ENCODE peak calls at places on chromosomes 4 and X, in ten cellular contexts. A is astrocyte of the spinal cord; H is thyroid gland; P is CD8-positive, alpha-beta T cell; Y is choroid plexus epithelial cell; J is brain microvascular endothelial cell; K is lung; W is AG04449; Q is DND-41; L is retinal pigment epithelial cell. N is an unnamed sample.

GRCh38 chrX:45860450-45860849 is 659.8 kb upstream of the DIPK2B start:
- DNase-seq in Y (no peak), P (no peak), L (no peak), Q (no peak), K (no peak), A (no peak), H (no peak), J (no peak), W (no peak), N (no peak)

GRCh38 chrX:10177620-10178019 is 20.8 kb downstream of the CLCN4 start:
- DNase-seq in L (no peak), A (no peak), W (no peak), Y (peak), J (no peak), H (no peak), K (no peak), P (no peak), Q (no peak), N (peak)

GRCh38 chr4:142817442-142817841 is 28.7 kb downstream of the INPP4B start:
- DNase-seq in Q (peak), W (peak), H (no peak), A (peak), K (no peak), J (peak), P (no peak), L (peak), Y (peak), N (peak)

GRCh38 chrX:10597871-10598270 is 22.5 kb downstream of the MID1 start:
- DNase-seq in Q (no peak), J (peak), W (no peak), K (no peak), L (no peak), H (peak), Y (peak), A (no peak), P (no peak), N (no peak)

GRCh38 chr4:188428935-188429334 is 289.7 kb downstream of the TRIML1 start:
- DNase-seq in L (no peak), W (no peak), P (no peak), H (no peak), Q (no peak), K (no peak), A (no peak), J (no peak), Y (no peak), N (peak)

GRCh38 chrX:3939967-3940610 is 226.6 kb upstream of the PRKX start:
- DNase-seq in P (no peak), Q (no peak), W (no peak), A (peak), J (peak), H (no peak), L (no peak), K (no peak), Y (peak), N (peak)

GRCh38 chr4:41369680-41370079 is 113.0 kb downstream of the UCHL1 start:
- DNase-seq in Y (no peak), W (no peak), J (no peak), K (no peak), L (peak), A (no peak), Q (no peak), H (peak), P (no peak), N (no peak)

GRCh38 chr4:185738038-185738552 is 73.9 kb downstream of the SORBS2 start:
- DNase-seq in K (no peak), A (peak), W (peak), H (no peak), P (no peak), L (peak), J (peak), Y (peak), Q (no peak), N (peak)

GRCh38 chr4:188245651-188246050 is 106.4 kb downstream of the TRIML1 start:
- DNase-seq in H (no peak), L (no peak), W (no peak), Q (no peak), K (no peak), Y (no peak), P (no peak), A (no peak), J (no peak), N (no peak)

GRCh38 chr4:96833831-96834230 is 993.9 kb downstream of the PDHA2 start:
- DNase-seq in Q (no peak), H (no peak), J (peak), Y (peak), P (no peak), W (no peak), A (peak), K (no peak), L (no peak), N (no peak)

GRCh38 chrX:1492421-1493012 is 39.8 kb upstream of the ASMTL start:
- DNase-seq in W (no peak), A (no peak), Q (no peak), L (no peak), H (no peak), P (no peak), K (no peak), Y (no peak), J (no peak), N (no peak)

GRCh38 chrX:13939741-13940597 is 89.7 kb downstream of the GEMIN8 start:
- DNase-seq in J (no peak), A (peak), L (peak), P (no peak), K (no peak), Q (no peak), W (no peak), Y (no peak), H (no peak), N (peak)

GRCh38 chr4:67019670-67020069 is 525.6 kb downstream of the CENPC start:
- DNase-seq in K (no peak), Y (peak), P (no peak), H (no peak), W (no peak), L (no peak), J (no peak), Q (no peak), A (no peak), N (peak)

GRCh38 chr4:18113710-18114331 is 92.3 kb upstream of the LCORL start:
- DNase-seq in A (no peak), L (no peak), W (no peak), Y (no peak), Q (no peak), K (no peak), P (no peak), H (no peak), J (no peak), N (no peak)

GRCh38 chr4:93710101-93710846 is 118.3 kb upstream of the ATOH1 start:
- DNase-seq in A (no peak), Q (no peak), W (no peak), K (peak), J (no peak), H (peak), L (no peak), Y (no peak), P (no peak), N (no peak)

GRCh38 chr4:129545599-129546278 is 449.8 kb downstream of the C4orf33 start:
- DNase-seq in Y (peak), Q (no peak), L (peak), P (no peak), K (peak), W (no peak), H (peak), J (peak), A (peak), N (peak)

DNA sequence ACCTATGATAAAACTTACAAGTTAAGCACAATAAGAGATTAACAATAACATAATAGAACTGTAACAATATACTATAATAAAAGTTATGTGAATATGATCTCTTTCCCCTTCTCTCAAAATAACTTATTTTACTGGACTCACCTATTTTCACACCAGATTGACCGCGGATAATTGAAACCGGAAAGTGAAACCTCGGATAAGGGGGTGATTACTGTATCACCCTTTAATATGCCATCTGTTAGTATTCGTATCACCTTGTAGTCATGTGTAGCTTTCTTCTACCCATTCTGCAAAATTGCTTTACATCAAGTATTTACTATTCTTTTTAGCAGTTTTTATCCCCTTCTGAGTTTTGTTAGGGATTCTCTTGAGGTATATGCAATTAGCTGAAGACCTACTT is 1.8 kb downstream of the SPCS3 start:
- DNase-seq in J (no peak), L (no peak), H (no peak), A (no peak), W (no peak), P (no peak), Q (no peak), Y (no peak), K (no peak), N (no peak)
- H3K4me3 ChIP-seq in J (peak), L (peak), H (peak), A (peak), W (peak), P (peak), Q (peak), Y (peak), K (no peak), N (peak)

DNA sequence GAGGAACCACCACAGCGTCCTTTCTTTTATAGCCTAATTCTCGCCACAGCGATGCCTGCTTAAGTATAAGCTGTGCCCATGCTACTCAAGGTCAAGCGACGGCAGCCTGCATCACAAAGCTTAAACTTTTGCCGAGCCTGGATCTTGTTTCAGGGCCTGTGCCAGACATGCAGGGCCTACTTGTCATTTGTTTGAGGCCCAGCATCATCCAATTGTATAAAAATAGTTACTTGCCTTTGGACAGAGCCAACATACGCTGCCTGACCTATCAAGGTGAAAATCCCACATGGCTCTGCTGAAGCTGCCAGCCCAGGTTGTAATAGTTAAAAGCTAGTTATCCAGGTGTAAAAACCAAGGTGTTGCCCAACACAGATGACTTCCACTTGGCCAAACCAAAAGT is 107.1 kb downstream of the TMEM131L start:
- DNase-seq in P (no peak), Y (no peak), L (no peak), K (no peak), A (no peak), Q (no peak), W (no peak), H (no peak), J (no peak), N (no peak)
- H3K4me3 ChIP-seq in P (no peak), Y (no peak), L (no peak), K (no peak), A (no peak), Q (no peak), W (no peak), H (no peak), J (no peak), N (no peak)

DNA sequence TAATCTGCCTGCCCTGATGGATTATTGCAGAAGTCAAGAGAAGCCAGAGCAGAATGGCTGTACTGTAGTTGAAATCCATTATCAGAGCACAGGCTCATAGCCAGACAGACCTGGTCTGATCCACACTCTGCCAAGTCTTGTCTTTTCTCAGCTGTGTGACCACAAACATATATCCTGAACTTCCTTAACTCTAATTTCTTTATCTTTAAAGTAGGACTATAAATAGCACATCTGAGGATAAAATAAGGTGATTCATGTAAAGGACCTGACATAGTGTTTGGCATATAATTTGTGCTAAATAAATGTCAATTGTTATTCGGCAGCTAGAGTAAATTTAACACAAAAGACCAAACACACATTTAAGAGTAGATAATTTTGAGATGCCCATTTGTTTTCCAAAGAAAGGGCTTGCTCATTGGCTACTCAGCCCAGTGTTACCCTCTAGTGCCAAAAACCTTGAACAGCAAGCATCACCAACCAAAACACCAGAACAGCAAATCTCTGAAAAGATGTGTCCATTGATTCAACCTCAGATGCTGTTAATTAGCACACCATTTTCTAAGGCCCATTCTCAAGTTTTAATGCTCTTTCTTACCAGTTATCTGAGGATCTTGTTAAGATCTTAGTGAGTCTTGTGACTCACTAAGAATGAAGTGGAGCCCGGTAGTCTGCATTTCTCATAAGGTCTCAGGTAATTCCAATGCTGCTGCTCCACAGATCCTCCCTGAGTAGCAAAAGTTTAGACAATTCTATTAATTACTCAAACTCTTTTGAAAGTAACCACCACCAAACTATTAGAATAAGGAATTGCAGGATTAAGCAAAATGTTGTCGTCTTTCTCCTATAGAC is 108.8 kb downstream of the HHIP start:
- DNase-seq in Y (peak), W (no peak), A (peak), P (no peak), H (no peak), Q (no peak), K (no peak), L (peak), J (peak), N (peak)
- H3K4me3 ChIP-seq in Y (no peak), W (no peak), A (no peak), P (no peak), H (no peak), Q (no peak), K (no peak), L (no peak), J (no peak), N (no peak)

DNA sequence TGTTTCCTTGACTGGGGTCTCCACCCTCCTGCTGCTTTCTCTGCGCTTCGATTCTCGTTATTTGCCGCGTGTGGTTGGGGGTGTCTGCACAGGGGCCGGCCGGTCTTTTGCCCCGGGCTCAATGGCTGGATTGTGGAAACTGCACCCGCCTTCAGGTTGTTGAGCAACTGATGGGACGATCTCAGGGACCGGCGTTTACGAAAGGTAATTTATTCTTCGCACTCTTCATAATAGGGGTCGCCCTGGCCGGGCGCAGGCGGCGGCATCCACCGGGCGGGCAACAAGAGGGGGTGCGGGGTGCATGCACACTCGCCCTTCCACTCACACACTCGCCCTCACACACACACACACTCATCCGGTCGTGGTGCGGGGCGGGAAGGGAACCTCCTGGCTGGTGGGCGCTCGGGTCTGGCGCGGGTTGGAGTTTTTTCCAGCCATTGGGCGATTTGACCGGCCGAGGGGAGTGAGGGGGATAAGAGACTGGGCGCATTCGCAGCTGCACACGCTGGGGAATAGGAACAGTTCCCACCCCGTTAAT is 1.5 kb downstream of the ADGRL3 start:
- DNase-seq in W (no peak), P (no peak), K (no peak), A (no peak), H (no peak), Y (peak), L (no peak), J (no peak), Q (no peak), N (peak)
- H3K4me3 ChIP-seq in W (peak), P (no peak), K (peak), A (peak), H (peak), Y (peak), L (peak), J (peak), Q (no peak), N (peak)

DNA sequence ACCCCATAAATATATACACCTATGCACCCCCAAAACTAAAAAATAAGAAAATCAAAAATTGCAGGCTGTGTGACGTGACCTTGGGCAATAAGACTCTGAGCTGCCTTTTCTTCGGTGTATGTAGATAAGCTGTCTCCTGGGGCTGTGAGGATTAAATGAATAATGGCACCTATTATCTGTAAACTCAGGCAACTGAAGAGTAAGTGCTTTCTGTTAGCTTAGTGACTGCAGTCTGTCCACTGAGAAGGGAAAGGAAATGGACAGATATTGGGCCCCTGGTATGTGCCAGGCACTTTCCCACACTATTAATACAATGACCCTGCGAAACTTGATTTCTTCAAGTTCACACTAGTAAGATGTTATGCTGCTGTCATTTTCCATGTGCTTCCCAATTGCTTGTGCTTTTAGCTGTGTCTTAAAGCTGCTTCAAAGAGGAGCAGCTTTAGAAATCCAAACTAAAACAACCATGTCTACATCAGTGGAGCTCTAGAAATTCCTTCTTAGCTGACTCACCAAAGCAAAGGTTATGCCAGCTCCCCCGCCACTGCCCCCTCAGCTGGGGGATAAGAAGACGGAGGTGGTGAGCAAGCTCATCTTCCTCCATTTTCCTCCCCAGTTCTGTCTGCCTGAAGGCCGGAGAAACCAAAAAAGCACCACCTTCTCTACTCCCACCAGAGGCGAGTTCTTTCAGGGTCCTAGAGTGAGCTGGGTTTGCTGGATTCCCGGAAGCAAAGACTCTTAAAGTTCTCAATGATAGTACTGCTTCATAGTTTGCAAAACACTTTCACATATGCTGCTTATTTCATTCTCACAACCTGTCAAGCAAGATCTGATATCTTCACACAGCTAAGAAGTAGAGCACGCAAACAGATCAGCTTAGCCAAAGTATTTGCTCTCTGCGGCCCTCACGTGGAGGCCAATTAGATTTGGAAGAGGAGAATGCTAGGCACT is 8.8 kb upstream of the DGAT2L6 start:
- DNase-seq in L (peak), J (peak), P (no peak), K (no peak), Q (no peak), Y (peak), H (peak), W (peak), A (peak), N (peak)
- H3K4me3 ChIP-seq in L (no peak), J (no peak), P (no peak), K (no peak), Q (no peak), Y (peak), H (no peak), W (no peak), A (no peak), N (no peak)

GRCh38 chr4:118869808-118870342 is 18.8 kb upstream of the SYNPO2 start:
- DNase-seq in P (no peak), A (peak), Q (no peak), W (no peak), Y (peak), H (no peak), L (no peak), J (peak), K (no peak), N (peak)

GRCh38 chr4:118867311-118868067 is 21.2 kb upstream of the SYNPO2 start:
- DNase-seq in J (no peak), W (no peak), A (peak), Q (no peak), L (no peak), H (no peak), K (no peak), P (no peak), Y (no peak), N (peak)

GRCh38 chr4:118865091-118865708 is 23.5 kb upstream of the SYNPO2 start:
- DNase-seq in L (no peak), K (peak), J (peak), Y (peak), W (no peak), Q (peak), A (peak), P (no peak), H (peak), N (peak)
- H3K4me3 ChIP-seq in L (no peak), K (no peak), J (no peak), Y (no peak), W (no peak), Q (no peak), A (no peak), P (no peak), H (no peak), N (no peak)

DNA sequence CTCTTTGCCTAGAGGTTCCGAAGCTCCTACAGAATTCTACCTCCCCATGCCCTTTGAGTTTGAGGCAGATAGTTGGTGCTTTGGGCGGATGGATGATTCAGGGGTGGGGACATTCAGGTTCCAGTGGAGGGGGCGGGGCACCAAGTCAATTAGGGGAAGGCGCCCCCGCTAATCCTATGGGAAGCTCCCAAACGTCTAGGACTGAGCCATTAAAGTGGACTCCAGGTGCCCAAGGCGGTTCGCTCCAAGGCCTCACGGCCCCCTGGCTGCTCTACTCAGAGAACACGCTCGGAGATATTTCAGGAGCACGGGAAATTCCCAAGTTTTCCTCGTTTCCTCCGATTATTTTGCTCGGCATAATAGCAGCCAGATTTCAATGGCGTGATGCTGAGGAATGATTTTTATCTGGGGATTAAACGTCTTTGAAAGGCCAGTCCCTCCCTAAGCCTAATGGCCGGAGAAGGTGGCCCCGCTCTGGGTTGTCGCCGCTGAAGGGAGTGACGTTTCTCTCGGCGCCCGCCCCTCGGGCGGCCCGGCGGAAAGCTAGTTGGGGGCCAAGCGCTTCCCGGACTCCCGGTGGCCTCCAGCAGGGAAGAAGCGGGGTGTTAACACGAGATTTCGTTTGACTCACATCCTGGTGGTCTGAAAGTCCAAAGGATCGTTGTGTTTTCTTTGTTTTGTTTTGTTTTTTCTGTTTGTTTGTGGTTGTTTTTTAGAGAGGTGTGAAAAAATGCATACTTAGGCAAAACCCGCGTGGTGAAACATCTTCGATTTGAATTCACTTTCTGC is 1.5 kb downstream of the MSX1 start:
- DNase-seq in J (peak), L (no peak), W (no peak), K (no peak), Q (no peak), A (peak), H (no peak), Y (no peak), P (no peak), N (peak)
- H3K4me3 ChIP-seq in J (peak), L (peak), W (peak), K (peak), Q (no peak), A (peak), H (peak), Y (peak), P (peak), N (peak)